ENCODE peak calls at places on chromosome 17, in ten cellular contexts. H is A549, N is mesenchymal stem cell, R is keratinocyte, B is neural progenitor cell, Z is PC-9, I is GM23248, F is SK-N-SH, W is mammary epithelial cell, A is OCI-LY7. C is an unnamed sample.
A peak's percentile ranks its signal among the peaks of the same experiment; 100 is the strongest.

GRCh38 chr17:80605326-80606066 is 60.9 kb downstream of the RPTOR start:
- DNase-seq in Z (peak; percentile 64), B (no peak), W (peak; percentile 90), I (peak; percentile 16), A (peak; percentile 80), N (no peak), H (peak; percentile 23), F (no peak), R (peak; percentile 60), C (no peak)

GRCh38 chr17:43554857-43555256 is 8.7 kb upstream of the ETV4 start:
- DNase-seq in A (no peak), R (no peak), H (no peak), B (no peak), N (no peak), I (no peak), F (no peak), Z (no peak), W (no peak), C (no peak)

GRCh38 chr17:71068351-71068750 is 899.0 kb downstream of the KCNJ2 start:
- DNase-seq in H (no peak), A (no peak), I (peak; percentile 29), R (no peak), N (no peak), B (no peak), F (no peak), W (no peak), Z (no peak), C (peak; percentile 33)

GRCh38 chr17:59355030-59355694 is 23.7 kb downstream of the YPEL2 start:
- DNase-seq in A (no peak), B (no peak), H (no peak), I (no peak), R (no peak), Z (no peak), W (peak; percentile 37), F (no peak), N (no peak), C (no peak)

GRCh38 chr17:48510381-48510760 is 20.4 kb downstream of the HOXB1 start:
- DNase-seq in H (no peak), N (no peak), B (no peak), I (no peak), R (no peak), Z (no peak), W (no peak), F (no peak), A (no peak), C (no peak)

GRCh38 chr17:21294321-21295035 is 10.0 kb downstream of the MAP2K3 start:
- DNase-seq in F (peak; percentile 89), H (no peak), W (no peak), Z (no peak), I (no peak), R (no peak), B (no peak), N (no peak), A (no peak), C (no peak)

GRCh38 chr17:333626-334396 is 18.8 kb downstream of the RPH3AL start:
- DNase-seq in R (no peak), A (no peak), W (no peak), N (peak; percentile 86), I (no peak), H (no peak), B (peak; percentile 74), Z (no peak), F (peak; percentile 87), C (peak; percentile 19)

GRCh38 chr17:39400547-39401411 is 647 bp downstream of the FBXL20 start:
- DNase-seq in N (peak; percentile 45), F (peak; percentile 17), R (no peak), I (peak; percentile 66), W (peak; percentile 29), A (no peak), B (no peak), Z (peak; percentile 3), H (no peak), C (no peak)

GRCh38 chr17:13888043-13888442 is 181.3 kb upstream of the COX10 start:
- DNase-seq in I (peak; percentile 18), R (no peak), B (no peak), W (no peak), N (peak; percentile 34), H (no peak), A (no peak), Z (no peak), F (peak; percentile 25), C (peak; percentile 39)

GRCh38 chr17:65783845-65784334 is 222.4 kb upstream of the AXIN2 start:
- DNase-seq in R (no peak), F (no peak), N (peak; percentile 85), I (peak; percentile 87), B (no peak), W (peak; percentile 80), H (peak; percentile 89), Z (peak; percentile 17), A (no peak), C (peak; percentile 92)

GRCh38 chr17:13562271-13562800 is 39.4 kb downstream of the HS3ST3A1 start:
- DNase-seq in F (no peak), H (peak; percentile 64), A (no peak), Z (no peak), N (peak; percentile 91), B (no peak), W (peak; percentile 82), I (peak; percentile 97), R (no peak), C (peak; percentile 46)

DNA sequence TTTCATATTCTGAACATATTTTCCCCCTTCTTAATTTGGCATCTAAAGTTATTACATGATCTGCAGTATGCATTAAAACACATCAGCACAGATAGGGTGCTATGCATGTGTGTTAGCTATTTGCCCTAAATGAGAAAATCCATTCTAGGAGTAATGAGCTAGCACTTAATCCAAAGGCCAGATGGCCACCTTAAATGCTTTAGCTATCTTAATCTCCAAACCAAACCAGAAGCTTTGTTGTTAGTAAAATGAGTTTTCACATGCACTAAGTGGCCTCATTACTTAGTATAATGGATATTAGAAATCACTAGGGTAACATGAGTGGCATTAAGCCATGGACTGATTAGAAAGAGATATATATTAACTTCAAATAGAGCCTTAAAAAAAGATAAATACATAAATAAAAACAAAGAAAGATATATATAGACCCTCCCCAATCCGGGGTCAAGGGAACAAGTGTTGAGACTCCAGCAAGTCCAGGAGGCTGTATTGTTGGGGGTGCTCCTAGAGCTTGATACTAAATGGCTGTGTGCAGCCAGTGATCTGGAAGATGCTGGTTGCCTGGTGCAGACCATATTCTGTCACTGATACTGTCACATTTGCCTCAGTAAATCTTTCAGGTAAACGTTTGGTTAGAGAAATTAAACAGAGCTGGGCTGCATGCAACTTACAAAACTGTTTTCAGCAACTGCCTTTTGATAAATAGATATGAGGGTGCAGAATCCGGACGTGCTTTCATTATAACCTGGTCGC is 67.3 kb downstream of the MYH10 start:
- DNase-seq in H (no peak), F (peak; percentile 54), I (no peak), R (no peak), W (no peak), B (peak; percentile 14), N (no peak), A (no peak), Z (no peak), C (no peak)
- H3K4me2 ChIP-seq in H (no peak overlapping the region), F (peak overlapping the region; percentile 42), I (peak overlapping the region; percentile 48), R (no peak overlapping the region), W (no peak overlapping the region), B (no peak overlapping the region), N (no peak overlapping the region), A (no peak overlapping the region), Z (no peak overlapping the region), C (no peak overlapping the region)

DNA sequence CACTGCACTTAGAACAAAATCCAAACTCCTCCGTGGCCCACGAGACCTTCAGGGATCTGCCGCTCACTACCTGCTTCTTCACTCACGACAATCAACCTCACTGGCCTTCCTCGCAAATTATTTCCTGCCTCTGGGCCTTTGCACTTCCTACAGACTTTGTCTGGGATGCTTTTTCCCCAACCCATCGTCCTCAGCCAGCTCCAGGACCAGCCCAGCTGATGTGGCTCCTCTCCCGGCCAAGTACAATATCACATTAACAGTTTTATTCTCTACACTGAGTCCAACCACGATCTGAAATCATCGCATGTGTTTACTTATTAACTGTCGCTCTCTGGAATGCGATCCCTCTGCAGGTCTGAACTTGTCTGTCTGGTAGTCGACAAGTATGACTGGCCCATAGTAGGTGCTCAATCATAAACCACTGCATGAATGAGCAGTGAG is 28.0 kb downstream of the RTN4RL1 start:
- DNase-seq in N (no peak), I (no peak), R (peak; percentile 88), A (no peak), Z (no peak), H (peak; percentile 78), F (no peak), W (peak; percentile 33), B (no peak), C (no peak)
- H3K4me2 ChIP-seq in N (no peak overlapping the region), I (no peak overlapping the region), R (peak overlapping the region; percentile 1), A (no peak overlapping the region), Z (no peak overlapping the region), H (peak overlapping the region; percentile 93), F (no peak overlapping the region), W (no peak overlapping the region), B (peak overlapping the region; percentile 91), C (no peak overlapping the region)

GRCh38 chr17:27993161-27993695 is 49.2 kb upstream of the NLK start:
- DNase-seq in H (no peak), B (no peak), Z (no peak), I (no peak), W (no peak), F (no peak), R (no peak), A (no peak), N (no peak), C (no peak)

GRCh38 chr17:27991594-27991993 is 50.9 kb upstream of the NLK start:
- DNase-seq in I (no peak), R (no peak), B (no peak), A (no peak), W (no peak), F (no peak), N (no peak), H (no peak), Z (no peak), C (no peak)

GRCh38 chr17:27990100-27990499 is 52.4 kb upstream of the NLK start:
- DNase-seq in W (no peak), F (no peak), A (no peak), Z (no peak), N (no peak), H (no peak), R (no peak), B (no peak), I (no peak), C (no peak)

GRCh38 chr17:27989046-27989445 is 53.4 kb upstream of the NLK start:
- DNase-seq in Z (peak; percentile 13), W (peak; percentile 64), I (peak; percentile 13), B (no peak), F (no peak), H (no peak), A (no peak), N (no peak), R (no peak), C (peak; percentile 50)

GRCh38 chr17:27990979-27991378 is 51.5 kb upstream of the NLK start:
- DNase-seq in B (no peak), I (no peak), A (no peak), R (no peak), H (no peak), W (no peak), Z (no peak), F (no peak), N (no peak), C (no peak)
- H3K4me2 ChIP-seq in B (no peak overlapping the region), I (no peak overlapping the region), A (no peak overlapping the region), R (no peak overlapping the region), H (no peak overlapping the region), W (no peak overlapping the region), Z (no peak overlapping the region), F (no peak overlapping the region), N (no peak overlapping the region), C (no peak overlapping the region)

DNA sequence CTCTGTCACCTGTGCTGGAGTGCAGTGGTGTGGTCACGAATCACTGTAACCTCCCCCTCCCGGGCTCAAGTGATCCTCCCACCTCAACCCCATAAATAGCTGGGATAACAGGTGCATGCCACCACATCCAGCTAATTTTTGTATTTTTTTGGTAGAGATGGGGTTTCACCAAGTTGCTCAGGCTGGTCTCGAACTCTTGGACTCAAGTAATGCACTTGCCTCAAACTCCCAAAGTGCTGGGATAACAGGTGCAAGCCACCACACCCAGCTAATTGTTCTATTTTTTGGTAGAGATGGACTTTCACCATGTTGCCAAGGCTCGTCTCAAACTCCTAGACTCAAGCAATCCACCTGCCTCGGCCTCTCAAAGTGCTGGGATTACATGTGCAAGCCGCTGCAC is 86.5 kb downstream of the STH start:
- DNase-seq in W (no peak), F (no peak), R (no peak), H (no peak), A (no peak), I (no peak), B (no peak), Z (no peak), N (no peak), C (no peak)
- H3K4me2 ChIP-seq in W (no peak overlapping the region), F (no peak overlapping the region), R (no peak overlapping the region), H (no peak overlapping the region), A (no peak overlapping the region), I (no peak overlapping the region), B (no peak overlapping the region), Z (no peak overlapping the region), N (no peak overlapping the region), C (no peak overlapping the region)